ENCODE peak calls at places on chromosome 18, in four cellular contexts. One of them, this sample, is unnamed.

GRCh38 chr18:3716116-3716660 is 266.2 kb downstream of the TGIF1 start:
- DNase-seq in adrenal gland: no peak
- DNase-seq in H1: no peak
- DNase-seq in activated CD4-positive, alpha-beta T cell treated with anti-CD3 and anti-CD28 coated beads, Interleukin-2, amount 50 U/mL, for 1 hour: no peak
- DNase-seq in this sample: no peak

GRCh38 chr18:77251730-77252050 is 2.0 kb downstream of the GALR1 start:
- DNase-seq in adrenal gland: no peak
- DNase-seq in H1: no peak
- DNase-seq in activated CD4-positive, alpha-beta T cell treated with anti-CD3 and anti-CD28 coated beads, Interleukin-2, amount 50 U/mL, for 1 hour: no peak
- DNase-seq in this sample: no peak

GRCh38 chr18:47930086-47930843 is at the start of gene SMAD2:
- DNase-seq in adrenal gland: peak
- DNase-seq in H1: peak
- DNase-seq in activated CD4-positive, alpha-beta T cell treated with anti-CD3 and anti-CD28 coated beads, Interleukin-2, amount 50 U/mL, for 1 hour: peak
- DNase-seq in this sample: peak

GRCh38 chr18:69648486-69648885 is 247.8 kb downstream of the DOK6 start:
- DNase-seq in activated CD4-positive, alpha-beta T cell treated with anti-CD3 and anti-CD28 coated beads, Interleukin-2, amount 50 U/mL, for 1 hour: no peak
- DNase-seq in adrenal gland: no peak
- DNase-seq in H1: no peak
- DNase-seq in this sample: no peak

GRCh38 chr18:9321709-9322108 is 12.9 kb upstream of the TWSG1 start:
- DNase-seq in adrenal gland: no peak
- DNase-seq in activated CD4-positive, alpha-beta T cell treated with anti-CD3 and anti-CD28 coated beads, Interleukin-2, amount 50 U/mL, for 1 hour: no peak
- DNase-seq in H1: no peak
- DNase-seq in this sample: no peak

GRCh38 chr18:44679912-44680270 is 797 bp upstream of the SETBP1 start:
- DNase-seq in adrenal gland: peak
- DNase-seq in activated CD4-positive, alpha-beta T cell treated with anti-CD3 and anti-CD28 coated beads, Interleukin-2, amount 50 U/mL, for 1 hour: peak
- DNase-seq in H1: no peak
- DNase-seq in this sample: peak

GRCh38 chr18:13216092-13216582 is 2.4 kb upstream of the LDLRAD4 start:
- DNase-seq in adrenal gland: peak
- DNase-seq in H1: peak
- DNase-seq in activated CD4-positive, alpha-beta T cell treated with anti-CD3 and anti-CD28 coated beads, Interleukin-2, amount 50 U/mL, for 1 hour: peak
- DNase-seq in this sample: peak

GRCh38 chr18:61854578-61854977 is 38.2 kb downstream of the RNF152 start:
- DNase-seq in H1: no peak
- DNase-seq in adrenal gland: no peak
- DNase-seq in activated CD4-positive, alpha-beta T cell treated with anti-CD3 and anti-CD28 coated beads, Interleukin-2, amount 50 U/mL, for 1 hour: no peak
- DNase-seq in this sample: no peak

GRCh38 chr18:50614838-50615237 is 55.0 kb downstream of the MAPK4 start:
- DNase-seq in adrenal gland: peak
- DNase-seq in H1: no peak
- DNase-seq in activated CD4-positive, alpha-beta T cell treated with anti-CD3 and anti-CD28 coated beads, Interleukin-2, amount 50 U/mL, for 1 hour: no peak
- DNase-seq in this sample: peak

GRCh38 chr18:6557052-6557451 is 142.3 kb upstream of the L3MBTL4 start:
- DNase-seq in activated CD4-positive, alpha-beta T cell treated with anti-CD3 and anti-CD28 coated beads, Interleukin-2, amount 50 U/mL, for 1 hour: no peak
- DNase-seq in H1: no peak
- DNase-seq in adrenal gland: no peak
- DNase-seq in this sample: no peak

GRCh38 chr18:55509631-55510372 is 78.2 kb downstream of the TCF4 start:
- DNase-seq in activated CD4-positive, alpha-beta T cell treated with anti-CD3 and anti-CD28 coated beads, Interleukin-2, amount 50 U/mL, for 1 hour: no peak
- DNase-seq in adrenal gland: peak
- DNase-seq in H1: no peak
- DNase-seq in this sample: no peak

GRCh38 chr18:58529714-58530354 is 99.1 kb downstream of the ALPK2 start:
- DNase-seq in adrenal gland: peak
- DNase-seq in activated CD4-positive, alpha-beta T cell treated with anti-CD3 and anti-CD28 coated beads, Interleukin-2, amount 50 U/mL, for 1 hour: peak
- DNase-seq in H1: peak
- DNase-seq in this sample: peak

GRCh38 chr18:22998336-22998735 is 65.2 kb downstream of the RBBP8 start:
- DNase-seq in activated CD4-positive, alpha-beta T cell treated with anti-CD3 and anti-CD28 coated beads, Interleukin-2, amount 50 U/mL, for 1 hour: no peak
- DNase-seq in H1: no peak
- DNase-seq in adrenal gland: no peak
- DNase-seq in this sample: no peak

GRCh38 chr18:23635283-23636040 is 27.2 kb downstream of the ANKRD29 start:
- DNase-seq in adrenal gland: no peak
- DNase-seq in H1: no peak
- DNase-seq in activated CD4-positive, alpha-beta T cell treated with anti-CD3 and anti-CD28 coated beads, Interleukin-2, amount 50 U/mL, for 1 hour: no peak
- DNase-seq in this sample: no peak

GRCh38 chr18:62621546-62621945 is 93.8 kb upstream of the PHLPP1 start:
- DNase-seq in activated CD4-positive, alpha-beta T cell treated with anti-CD3 and anti-CD28 coated beads, Interleukin-2, amount 50 U/mL, for 1 hour: no peak
- DNase-seq in adrenal gland: peak
- DNase-seq in H1: no peak
- DNase-seq in this sample: peak

GRCh38 chr18:75100832-75101630 is 107.9 kb downstream of the PTGR3 start:
- DNase-seq in adrenal gland: no peak
- DNase-seq in H1: no peak
- DNase-seq in activated CD4-positive, alpha-beta T cell treated with anti-CD3 and anti-CD28 coated beads, Interleukin-2, amount 50 U/mL, for 1 hour: no peak
- DNase-seq in this sample: no peak

GRCh38 chr18:75854174-75854573 is 426.7 kb upstream of the SMIM21 start:
- DNase-seq in activated CD4-positive, alpha-beta T cell treated with anti-CD3 and anti-CD28 coated beads, Interleukin-2, amount 50 U/mL, for 1 hour: peak
- DNase-seq in H1: peak
- DNase-seq in adrenal gland: no peak
- DNase-seq in this sample: no peak

GRCh38 chr18:64936671-64937070 is 787.8 kb upstream of the LINC00305 start:
- DNase-seq in activated CD4-positive, alpha-beta T cell treated with anti-CD3 and anti-CD28 coated beads, Interleukin-2, amount 50 U/mL, for 1 hour: no peak
- DNase-seq in adrenal gland: no peak
- DNase-seq in H1: no peak
- DNase-seq in this sample: no peak

GRCh38 chr18:47191956-47192355 is 15.8 kb upstream of the IER3IP1 start:
- DNase-seq in adrenal gland: no peak
- DNase-seq in H1: no peak
- DNase-seq in activated CD4-positive, alpha-beta T cell treated with anti-CD3 and anti-CD28 coated beads, Interleukin-2, amount 50 U/mL, for 1 hour: no peak
- DNase-seq in this sample: no peak

This sample was measured in right cardiac atrium.